ENCODE peak calls at places on chromosomes 7 and 10, in six cellular contexts. O is CD8-positive, alpha-beta memory T cell; X is GM23338; D is cardiac muscle cell; S is heart left ventricle; E is brain microvascular endothelial cell. H is an unnamed sample.

GRCh38 chr10:102657984-102658724 is 13.9 kb downstream of the TRIM8 start:
- DNase-seq in S (peak; percentile 62), D (no peak), X (no peak), E (no peak), O (no peak), H (no peak)

GRCh38 chr10:28495084-28495483 is 37.8 kb upstream of the WAC start:
- DNase-seq in D (no peak), E (no peak), S (no peak), O (no peak), X (no peak), H (no peak)

GRCh38 chr10:124996854-124997215 is 54.9 kb downstream of the ZRANB1 start:
- DNase-seq in E (no peak), O (no peak), S (no peak), X (no peak), D (no peak), H (no peak)

GRCh38 chr10:54993148-54993547 is 192.1 kb upstream of the PCDH15 start:
- DNase-seq in S (no peak), D (no peak), E (no peak), X (no peak), O (no peak), H (no peak)

GRCh38 chr10:48658243-48658888 is 26.3 kb upstream of the WDFY4 start:
- DNase-seq in O (peak; percentile 32), X (peak; percentile 88), S (peak; percentile 84), D (peak; percentile 82), E (peak; percentile 66), H (peak; percentile 24)

GRCh38 chr10:55287346-55287745 is 486.3 kb upstream of the PCDH15 start:
- DNase-seq in D (no peak), O (no peak), S (no peak), X (no peak), E (no peak), H (no peak)

GRCh38 chr7:1591396-1591795 is 21.6 kb upstream of the PSMG3 start:
- DNase-seq in E (no peak), X (no peak), S (no peak), D (no peak), O (no peak), H (no peak)

GRCh38 chr7:37110641-37111421 is 337.8 kb downstream of the ELMO1 start:
- DNase-seq in X (no peak), S (no peak), O (no peak), D (no peak), E (no peak), H (no peak)

GRCh38 chr7:2659556-2660358 is 28.0 kb downstream of the TTYH3 start:
- DNase-seq in O (no peak), E (no peak), S (peak; percentile 58), D (no peak), X (no peak), H (no peak)

GRCh38 chr7:68192941-68193340 is 1196.3 kb downstream of the TYW1 start:
- DNase-seq in S (no peak), O (no peak), D (no peak), X (no peak), E (no peak), H (no peak)

GRCh38 chr10:17035446-17035845 is 94.2 kb downstream of the CUBN start:
- DNase-seq in D (no peak), O (no peak), E (no peak), X (no peak), S (no peak), H (no peak)

GRCh38 chr7:106462914-106463482 is 178.2 kb upstream of the NAMPT start:
- DNase-seq in O (no peak), D (no peak), S (no peak), E (no peak), X (peak; percentile 39), H (no peak)

GRCh38 chr7:137539111-137539715 is 195.7 kb upstream of the PTN start:
- DNase-seq in D (no peak), X (no peak), E (peak; percentile 93), S (no peak), O (no peak), H (no peak)

GRCh38 chr10:118298787-118299186 is 43.3 kb downstream of the FAM204A start:
- DNase-seq in X (no peak), D (no peak), S (no peak), E (no peak), O (no peak), H (no peak)

GRCh38 chr7:131522325-131522920 is 34.0 kb downstream of the PODXL start:
- DNase-seq in E (no peak), D (no peak), O (no peak), X (no peak), S (no peak), H (no peak)

GRCh38 chr7:157660971-157661610 is 324.3 kb downstream of the DNAJB6 start:
- DNase-seq in X (no peak), O (no peak), E (no peak), D (no peak), S (peak; percentile 40), H (no peak)

GRCh38 chr7:78179211-78179610 is 380.6 kb downstream of the PHTF2 start:
- DNase-seq in D (no peak), E (no peak), S (no peak), O (no peak), X (no peak), H (no peak)

GRCh38 chr7:53087274-53087673 is 51.8 kb downstream of the POM121L12 start:
- DNase-seq in D (no peak), S (no peak), O (no peak), E (no peak), X (no peak), H (no peak)

GRCh38 chr7:106369349-106369748 is 84.6 kb upstream of the NAMPT start:
- DNase-seq in S (no peak), X (no peak), D (no peak), O (no peak), E (peak; percentile 48), H (no peak)

GRCh38 chr7:20223356-20223755 is 6.2 kb upstream of the MACC1 start:
- DNase-seq in O (no peak), X (no peak), E (no peak), D (no peak), S (no peak), H (no peak)

GRCh38 chr10:17001297-17001744 is 128.3 kb downstream of the CUBN start:
- DNase-seq in S (no peak), E (peak; percentile 70), O (no peak), X (no peak), D (no peak), H (no peak)

GRCh38 chr10:101091546-101092290 is 29.9 kb downstream of the KAZALD1 start:
- DNase-seq in X (no peak), S (no peak), O (no peak), D (no peak), E (peak; percentile 4), H (no peak)

GRCh38 chr7:98348726-98349474 is 52.0 kb downstream of the BAIAP2L1 start:
- DNase-seq in E (no peak), O (no peak), S (no peak), D (no peak), X (peak; percentile 17), H (no peak)

GRCh38 chr10:106189254-106189653 is 975.3 kb downstream of the SORCS1 start:
- DNase-seq in D (peak; percentile 73), O (no peak), E (no peak), X (peak; percentile 87), S (no peak), H (no peak)

GRCh38 chr10:85720931-85721330 is 645.7 kb downstream of the GRID1 start:
- DNase-seq in X (no peak), E (no peak), D (no peak), O (no peak), S (no peak), H (no peak)

GRCh38 chr10:59109826-59110225 is 66.6 kb upstream of the PHYHIPL start:
- DNase-seq in X (no peak), E (no peak), S (no peak), O (no peak), D (no peak), H (no peak)

GRCh38 chr7:116828281-116828680 is 34.1 kb upstream of the CAPZA2 start:
- DNase-seq in X (peak; percentile 51), D (no peak), E (no peak), S (no peak), O (no peak), H (no peak)

GRCh38 chr7:94452257-94452656 is 57.4 kb upstream of the CASD1 start:
- DNase-seq in E (no peak), O (no peak), X (no peak), S (no peak), D (peak; percentile 82), H (no peak)
- H3K27ac ChIP-seq in E (no peak overlapping the region), O (no peak overlapping the region), X (no peak overlapping the region), S (peak overlapping the region; percentile 6), D (peak overlapping the region; percentile 62), H (no peak overlapping the region)

DNA sequence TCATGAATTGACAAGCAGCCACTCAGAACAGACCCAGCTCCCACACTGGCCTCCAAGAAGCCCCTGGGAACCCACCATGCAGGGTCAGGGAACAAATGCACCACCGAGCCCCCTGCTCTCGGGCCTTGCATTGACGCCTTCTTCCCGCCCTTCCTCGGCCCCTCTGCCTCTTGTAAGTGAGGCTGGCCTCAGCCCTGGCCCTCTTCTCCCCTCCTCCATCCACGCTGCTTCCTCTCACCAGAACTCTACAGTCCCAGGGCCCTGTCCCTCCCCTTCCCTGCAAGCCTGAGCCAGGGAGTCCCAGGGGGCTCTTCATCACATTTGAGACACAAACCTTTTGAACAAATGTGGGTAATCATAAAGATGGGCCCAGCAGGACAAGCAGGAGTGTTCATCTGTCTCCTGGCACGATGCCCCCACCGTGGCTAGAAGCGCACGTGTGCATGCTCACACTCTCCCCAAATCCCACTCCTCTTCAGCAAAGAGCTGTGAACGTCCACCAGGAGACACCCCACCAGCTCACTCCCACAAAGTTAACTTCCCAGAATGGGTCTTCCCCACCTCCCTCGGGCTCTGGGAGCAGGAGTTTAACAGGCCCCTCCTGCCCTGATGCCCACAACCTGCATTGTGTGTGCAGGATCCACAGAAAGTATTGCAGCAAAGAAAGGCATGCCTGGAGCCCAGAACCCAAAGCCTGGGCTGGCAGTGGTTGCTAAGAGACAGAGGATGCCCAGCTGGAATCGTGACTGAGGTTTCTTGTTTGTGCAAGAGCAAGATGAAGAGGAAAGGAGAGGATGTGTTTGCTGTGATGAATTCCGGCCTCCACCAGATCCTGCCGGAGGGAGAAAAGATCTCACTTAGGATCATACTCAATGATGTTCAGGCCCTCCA is 57.6 kb downstream of the SLIT1 start:
- DNase-seq in X (no peak), O (no peak), E (no peak), S (no peak), D (no peak), H (no peak)
- H3K27ac ChIP-seq in X (no peak overlapping the region), O (no peak overlapping the region), E (no peak overlapping the region), S (no peak overlapping the region), D (no peak overlapping the region), H (no peak overlapping the region)

GRCh38 chr10:75223507-75223906 is 12.2 kb downstream of the COMTD1 start:
- DNase-seq in D (no peak), E (no peak), X (peak; percentile 83), O (no peak), S (no peak), H (no peak)

GRCh38 chr10:75228278-75228677 is 7.5 kb downstream of the COMTD1 start:
- DNase-seq in D (no peak), S (no peak), O (no peak), X (no peak), E (no peak), H (no peak)

GRCh38 chr10:75226656-75227055 is 9.1 kb downstream of the COMTD1 start:
- DNase-seq in S (no peak), E (no peak), D (no peak), O (no peak), X (peak; percentile 70), H (no peak)

GRCh38 chr10:75228834-75229233 is 6.9 kb downstream of the COMTD1 start:
- DNase-seq in X (no peak), E (no peak), O (no peak), D (no peak), S (no peak), H (no peak)

GRCh38 chr10:75226055-75226454 is 9.7 kb downstream of the COMTD1 start:
- DNase-seq in E (no peak), O (no peak), D (no peak), S (no peak), X (no peak), H (no peak)
- H3K27ac ChIP-seq in E (peak overlapping the region; percentile 92), O (no peak overlapping the region), D (peak overlapping the region; percentile 100), S (peak overlapping the region; percentile 84), X (peak overlapping the region; percentile 95), H (peak overlapping the region; percentile 98)

GRCh38 chr7:125618516-125618915 is 688.9 kb upstream of the POT1 start:
- DNase-seq in O (no peak), S (peak; percentile 37), X (no peak), E (no peak), D (no peak), H (no peak)
- H3K27ac ChIP-seq in O (no peak overlapping the region), S (no peak overlapping the region), X (no peak overlapping the region), E (no peak overlapping the region), D (no peak overlapping the region), H (no peak overlapping the region)

H was measured in esophagus squamous epithelium.